ENCODE peak calls at places on chromosomes 4 and X, in eight cellular contexts. P, U, W, Z, M, B, S and O are unnamed samples.
A peak's percentile ranks its signal among the peaks of the same experiment; 100 is the strongest.

GRCh38 chr4:2699534-2699933 is 56.6 kb downstream of the TNIP2 start:
- DNase-seq in P (no peak), S (no peak), U (no peak), M (no peak), B (no peak), Z (no peak), W (no peak), O (no peak)

GRCh38 chrX:49160908-49161307 is 1.6 kb upstream of the MAGIX start:
- DNase-seq in U (no peak), P (no peak), W (no peak), M (no peak), Z (no peak), S (no peak), B (no peak), O (no peak)

GRCh38 chr4:106795326-106795725 is 240.8 kb downstream of the DKK2 start:
- DNase-seq in S (no peak), W (no peak), U (no peak), M (no peak), Z (no peak), B (no peak), P (no peak), O (no peak)

GRCh38 chr4:183589710-183590109 is 69.3 kb downstream of the RWDD4 start:
- DNase-seq in B (no peak), P (no peak), U (peak; percentile 83), M (no peak), Z (peak; percentile 24), S (no peak), W (no peak), O (no peak)

GRCh38 chr4:143286733-143287570 is 49.7 kb upstream of the GAB1 start:
- DNase-seq in M (peak; percentile 24), P (no peak), Z (peak; percentile 48), W (no peak), B (no peak), S (peak; percentile 83), U (peak; percentile 68), O (no peak)

GRCh38 chr4:19104176-19104575 is 1082.6 kb upstream of the LCORL start:
- DNase-seq in M (no peak), U (no peak), P (no peak), B (no peak), W (no peak), Z (no peak), S (no peak), O (no peak)

GRCh38 chrX:331772-332495 is 13.3 kb upstream of the GTPBP6 start:
- DNase-seq in S (no peak), M (no peak), W (peak; percentile 43), Z (no peak), B (no peak), U (no peak), P (no peak), O (no peak)

GRCh38 chr4:8336412-8337075 is 67.0 kb downstream of the HTRA3 start:
- DNase-seq in M (no peak), W (no peak), P (no peak), B (peak; percentile 22), Z (no peak), U (peak; percentile 47), S (no peak), O (peak; percentile 68)

GRCh38 chr4:87849612-87850011 is 16.8 kb downstream of the MEPE start:
- DNase-seq in Z (peak; percentile 48), B (no peak), P (no peak), U (peak; percentile 13), W (no peak), M (no peak), S (no peak), O (peak; percentile 91)

GRCh38 chr4:104693601-104694201 is 199.0 kb upstream of the CXXC4 start:
- DNase-seq in Z (peak; percentile 2), P (no peak), W (no peak), S (peak; percentile 55), M (no peak), U (peak; percentile 2), B (no peak), O (peak; percentile 22)

GRCh38 chr4:27217261-27217769 is 356.7 kb downstream of the STIM2 start:
- DNase-seq in M (peak; percentile 51), P (no peak), U (peak; percentile 90), S (peak; percentile 77), B (no peak), W (no peak), Z (peak; percentile 3), O (no peak)

DNA sequence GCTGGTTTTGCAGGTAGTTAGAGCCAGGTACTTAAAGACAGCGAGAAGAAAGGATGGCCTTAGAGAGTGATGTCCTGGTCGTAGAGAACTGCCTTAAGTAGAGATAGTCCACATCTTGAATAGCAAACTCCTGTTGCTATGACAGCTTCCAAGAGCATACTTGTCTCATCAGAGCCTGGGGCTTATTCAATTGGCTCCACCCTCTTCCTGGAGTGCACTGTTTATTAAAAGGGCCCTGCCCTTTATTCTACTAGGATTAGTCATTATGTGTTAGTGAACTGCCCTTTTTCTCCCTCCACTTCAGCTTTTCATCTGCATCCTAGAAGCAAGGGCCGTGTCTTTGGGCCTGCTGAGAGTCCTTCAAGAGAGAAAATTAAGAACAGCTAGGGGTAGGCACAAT is 94.5 kb upstream of the EOLA2 start:
- DNase-seq in U (peak; percentile 84), S (peak; percentile 65), W (no peak), M (peak; percentile 38), P (peak; percentile 57), Z (peak; percentile 70), B (peak; percentile 51), O (no peak)
- H3K4me3 ChIP-seq in U (no peak overlapping the region), S (no peak overlapping the region), W (no peak overlapping the region), M (no peak overlapping the region), P (no peak overlapping the region), Z (no peak overlapping the region), B (no peak overlapping the region), O (no peak overlapping the region)

DNA sequence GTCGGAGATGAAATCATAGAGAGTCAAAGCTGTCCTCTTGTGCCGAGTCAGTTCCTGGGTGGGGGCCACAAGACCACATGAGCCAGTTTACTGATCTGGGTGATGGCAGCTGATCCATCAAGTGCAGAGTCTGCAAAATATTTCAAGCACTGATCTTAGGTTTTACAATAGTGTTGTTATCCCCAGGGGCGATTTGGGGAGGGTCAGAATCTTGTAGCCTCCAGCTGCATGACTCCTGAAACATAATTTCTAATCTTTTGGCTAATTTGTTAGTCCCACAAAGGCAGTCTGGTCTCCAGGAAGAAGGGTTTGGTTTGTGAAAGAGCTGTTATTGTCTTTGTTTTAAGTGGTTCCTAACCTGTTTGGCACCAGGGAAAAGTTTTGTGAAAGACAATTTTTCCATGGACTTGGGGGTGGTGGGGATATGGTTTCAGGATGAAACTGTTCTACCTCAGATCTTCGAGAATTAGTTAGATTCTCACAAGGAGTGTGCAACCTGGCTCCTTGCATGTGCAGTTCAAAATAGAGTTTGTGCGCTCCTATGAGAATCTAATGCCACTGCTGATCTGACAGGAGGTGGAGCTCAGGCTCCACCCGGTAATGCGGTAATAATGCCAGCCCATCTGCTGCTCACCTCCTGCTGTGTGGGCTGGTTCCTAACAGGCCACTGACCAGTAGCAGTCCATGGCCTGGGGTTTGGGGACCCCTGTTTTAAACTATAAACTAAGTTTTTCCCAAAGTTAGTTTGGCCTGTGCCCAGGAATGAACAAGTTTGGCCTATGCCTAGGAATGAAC is 29.2 kb downstream of the METAP1 start:
- DNase-seq in S (no peak), B (no peak), W (no peak), M (no peak), Z (no peak), P (peak; percentile 4), U (no peak), O (no peak)
- TF ChIP-seq CTCF in S (no peak), B (no peak), W (no peak), M (no peak), Z (no peak), P (no peak), U (no peak), O (no peak)

GRCh38 chr4:4608214-4608537 is 66.3 kb upstream of the STX18 start:
- DNase-seq in W (no peak), Z (no peak), P (no peak), M (no peak), U (no peak), B (no peak), S (no peak), O (no peak)
- H3K4me3 ChIP-seq in W (no peak overlapping the region), Z (no peak overlapping the region), P (no peak overlapping the region), M (no peak overlapping the region), U (no peak overlapping the region), B (no peak overlapping the region), S (no peak overlapping the region), O (no peak overlapping the region)

DNA sequence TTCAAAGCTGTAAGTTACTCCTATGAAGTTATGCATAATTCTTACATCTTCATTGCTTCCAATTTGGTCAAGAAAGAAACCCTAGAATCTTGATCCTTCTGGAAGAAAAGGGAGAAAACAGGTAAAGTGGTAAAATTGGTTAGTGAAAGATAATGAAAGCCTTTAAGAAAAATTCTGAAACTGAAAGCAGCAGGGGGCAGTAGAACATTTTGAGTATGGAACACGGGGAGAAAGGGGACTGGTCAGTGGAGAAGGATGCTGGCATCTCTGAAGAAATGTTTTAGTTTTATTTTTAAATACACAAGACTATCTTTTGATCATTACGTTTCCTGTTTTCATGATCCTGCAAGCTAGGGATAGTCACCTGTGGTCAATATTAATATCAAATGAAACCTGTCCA is 54.3 kb downstream of the SLIT2 start:
- DNase-seq in P (no peak), B (no peak), M (no peak), Z (peak; percentile 61), W (no peak), S (peak; percentile 83), U (peak; percentile 42), O (peak; percentile 25)
- TF ChIP-seq CTCF in P (peak; percentile 14), B (peak; percentile 19), M (peak; percentile 42), Z (peak; percentile 44), W (no peak), S (peak; percentile 55), U (peak; percentile 26), O (no peak)